ENCODE peak calls at places on chromosomes 4 and X, in nine cellular contexts. One of them, this sample, is unnamed.

GRCh38 chr4:119525771-119526712 is 102.6 kb downstream of the PDE5A start:
- DNase-seq in A549: no peak
- DNase-seq in RWPE1: no peak
- DNase-seq in T follicular helper cell: no peak
- DNase-seq in pancreas: no peak
- DNase-seq in GM13977: no peak
- DNase-seq in cardiac fibroblast: no peak
- DNase-seq in pons: no peak
- DNase-seq in NCI-H146: no peak
- DNase-seq in this sample: no peak

GRCh38 chrX:110403839-110404238 is 45.2 kb downstream of the RTL9 start:
- DNase-seq in A549: no peak
- DNase-seq in RWPE1: no peak
- DNase-seq in T follicular helper cell: no peak
- DNase-seq in pancreas: no peak
- DNase-seq in GM13977: no peak
- DNase-seq in cardiac fibroblast: peak
- DNase-seq in pons: no peak
- DNase-seq in NCI-H146: no peak
- DNase-seq in this sample: no peak

GRCh38 chrX:119252716-119253115 is 16.6 kb downstream of the PGRMC1 start:
- DNase-seq in A549: no peak
- DNase-seq in RWPE1: no peak
- DNase-seq in T follicular helper cell: no peak
- DNase-seq in pancreas: no peak
- DNase-seq in GM13977: no peak
- DNase-seq in cardiac fibroblast: no peak
- DNase-seq in pons: no peak
- DNase-seq in NCI-H146: no peak
- DNase-seq in this sample: no peak

GRCh38 chr4:20301161-20301560 is 49.5 kb downstream of the SLIT2 start:
- DNase-seq in A549: no peak
- DNase-seq in RWPE1: no peak
- DNase-seq in T follicular helper cell: no peak
- DNase-seq in pancreas: no peak
- DNase-seq in GM13977: no peak
- DNase-seq in cardiac fibroblast: no peak
- DNase-seq in pons: no peak
- DNase-seq in NCI-H146: no peak
- DNase-seq in this sample: no peak

GRCh38 chr4:116055857-116056827 is 942.7 kb upstream of the NDST4 start:
- DNase-seq in A549: no peak
- DNase-seq in RWPE1: no peak
- DNase-seq in T follicular helper cell: no peak
- DNase-seq in pancreas: no peak
- DNase-seq in GM13977: peak
- DNase-seq in cardiac fibroblast: peak
- DNase-seq in pons: peak
- DNase-seq in NCI-H146: peak
- DNase-seq in this sample: no peak

GRCh38 chrX:72470593-72471310 is 101.9 kb downstream of the HDAC8 start:
- DNase-seq in A549: no peak
- DNase-seq in RWPE1: no peak
- DNase-seq in T follicular helper cell: no peak
- DNase-seq in pancreas: no peak
- DNase-seq in GM13977: no peak
- DNase-seq in cardiac fibroblast: no peak
- DNase-seq in pons: no peak
- DNase-seq in NCI-H146: no peak
- DNase-seq in this sample: no peak

GRCh38 chrX:3518870-3519269 is 172.4 kb upstream of the MXRA5 start:
- DNase-seq in A549: peak
- DNase-seq in RWPE1: peak
- DNase-seq in T follicular helper cell: no peak
- DNase-seq in pancreas: no peak
- DNase-seq in GM13977: no peak
- DNase-seq in cardiac fibroblast: peak
- DNase-seq in pons: peak
- DNase-seq in NCI-H146: no peak
- DNase-seq in this sample: no peak

GRCh38 chr4:119209586-119209985 is 2.9 kb upstream of the USP53 start:
- DNase-seq in A549: no peak
- DNase-seq in RWPE1: no peak
- DNase-seq in T follicular helper cell: no peak
- DNase-seq in pancreas: no peak
- DNase-seq in GM13977: no peak
- DNase-seq in cardiac fibroblast: no peak
- DNase-seq in pons: no peak
- DNase-seq in NCI-H146: no peak
- DNase-seq in this sample: no peak

GRCh38 chrX:48663241-48663640 is 20.4 kb upstream of the WAS start:
- DNase-seq in A549: no peak
- DNase-seq in RWPE1: no peak
- DNase-seq in T follicular helper cell: no peak
- DNase-seq in pancreas: no peak
- DNase-seq in GM13977: no peak
- DNase-seq in cardiac fibroblast: no peak
- DNase-seq in pons: no peak
- DNase-seq in NCI-H146: no peak
- DNase-seq in this sample: no peak

GRCh38 chrX:38061335-38061734 is 55.0 kb downstream of the SYTL5 start:
- DNase-seq in A549: no peak
- DNase-seq in RWPE1: peak
- DNase-seq in T follicular helper cell: no peak
- DNase-seq in pancreas: no peak
- DNase-seq in GM13977: no peak
- DNase-seq in cardiac fibroblast: no peak
- DNase-seq in pons: no peak
- DNase-seq in NCI-H146: no peak
- DNase-seq in this sample: no peak

GRCh38 chr4:67451464-67451863 is 93.8 kb downstream of the CENPC start:
- DNase-seq in A549: no peak
- DNase-seq in RWPE1: peak
- DNase-seq in T follicular helper cell: no peak
- DNase-seq in pancreas: no peak
- DNase-seq in GM13977: no peak
- DNase-seq in cardiac fibroblast: no peak
- DNase-seq in pons: no peak
- DNase-seq in NCI-H146: no peak
- DNase-seq in this sample: no peak